ENCODE peak calls at places on chromosome 19, in seven cellular contexts. N is NCI-H1930; Z is Peyer's patch; P is occipital lobe; Q is effector memory CD4-positive, alpha-beta T cell; F is foreskin keratinocyte; A is SW 1271. D is an unnamed sample.

GRCh38 chr19:843836-844299 is 3.1 kb downstream of the PRTN3 start:
- DNase-seq in N (no peak), Z (no peak), P (no peak), Q (no peak), F (no peak), A (no peak), D (no peak)

GRCh38 chr19:3985643-3986259 is 488 bp upstream of the EEF2 start:
- DNase-seq in N (no peak), Z (no peak), P (no peak), Q (no peak), F (no peak), A (no peak), D (no peak)

GRCh38 chr19:54851353-54851752 is 1.1 kb downstream of the KIR3DL2 start:
- DNase-seq in N (no peak), Z (no peak), P (no peak), Q (no peak), F (no peak), A (no peak), D (no peak)

GRCh38 chr19:35288843-35289355 is 3.1 kb upstream of the MAG start:
- DNase-seq in N (no peak), Z (no peak), P (no peak), Q (no peak), F (no peak), A (no peak), D (no peak)

GRCh38 chr19:46080561-46080960 is 39.8 kb upstream of the IGFL4 start:
- DNase-seq in N (no peak), Z (no peak), P (peak; percentile 36), Q (no peak), F (no peak), A (no peak), D (no peak)

GRCh38 chr19:54388001-54388802 is 23.5 kb upstream of the LAIR1 start:
- DNase-seq in N (no peak), Z (peak; percentile 63), P (no peak), Q (no peak), F (no peak), A (no peak), D (peak; percentile 44)

GRCh38 chr19:20385056-20385455 is 180.5 kb downstream of the ZNF737 start:
- DNase-seq in N (no peak), Z (no peak), P (no peak), Q (no peak), F (no peak), A (no peak), D (no peak)

GRCh38 chr19:38458991-38459390 is 25.5 kb downstream of the RYR1 start:
- DNase-seq in N (no peak), Z (no peak), P (no peak), Q (no peak), F (no peak), A (no peak), D (no peak)

GRCh38 chr19:45245334-45245787 is at the start of gene EXOC3L2:
- DNase-seq in N (no peak), Z (no peak), P (no peak), Q (no peak), F (no peak), A (no peak), D (no peak)

GRCh38 chr19:41452584-41453275 is 9.8 kb downstream of the ERICH4 start:
- DNase-seq in N (no peak), Z (no peak), P (no peak), Q (no peak), F (no peak), A (no peak), D (no peak)

GRCh38 chr19:30056580-30056979 is 114.5 kb downstream of the URI1 start:
- DNase-seq in N (no peak), Z (no peak), P (no peak), Q (no peak), F (no peak), A (no peak), D (no peak)

GRCh38 chr19:18292460-18292809 is 11.0 kb upstream of the JUND start:
- DNase-seq in N (no peak), Z (no peak), P (no peak), Q (no peak), F (no peak), A (no peak), D (peak; percentile 39)

GRCh38 chr19:55253842-55254624 is 4.8 kb downstream of the PPP6R1 start:
- DNase-seq in N (no peak), Z (peak; percentile 90), P (no peak), Q (peak; percentile 34), F (no peak), A (no peak), D (peak; percentile 76)

GRCh38 chr19:50341091-50341564 is 12.0 kb upstream of the KCNC3 start:
- DNase-seq in N (no peak), Z (no peak), P (no peak), Q (no peak), F (no peak), A (no peak), D (no peak)

GRCh38 chr19:4338441-4339350 is at the start of gene STAP2:
- DNase-seq in N (no peak), Z (peak; percentile 81), P (no peak), Q (no peak), F (peak; percentile 76), A (no peak), D (no peak)

GRCh38 chr19:5828661-5829566 is 10.6 kb downstream of the FUT6 start:
- DNase-seq in N (peak; percentile 13), Z (no peak), P (no peak), Q (no peak), F (no peak), A (no peak), D (no peak)

GRCh38 chr19:47509170-47509847 is 5.6 kb downstream of the NAPA start:
- DNase-seq in N (no peak), Z (no peak), P (no peak), Q (no peak), F (no peak), A (no peak), D (no peak)

GRCh38 chr19:945401-946252 is 19.8 kb downstream of the ARID3A start:
- DNase-seq in N (no peak), Z (no peak), P (no peak), Q (no peak), F (no peak), A (no peak), D (no peak)

GRCh38 chr19:3163230-3163886 is 15.2 kb upstream of the S1PR4 start:
- DNase-seq in N (peak; percentile 24), Z (peak; percentile 83), P (peak; percentile 20), Q (peak; percentile 58), F (no peak), A (no peak), D (peak; percentile 69)

GRCh38 chr19:39679056-39679790 is 23.5 kb downstream of the LGALS16 start:
- DNase-seq in N (no peak), Z (no peak), P (no peak), Q (no peak), F (no peak), A (no peak), D (no peak)

GRCh38 chr19:33641261-33641660 is 19.5 kb downstream of the CHST8 start:
- DNase-seq in N (no peak), Z (peak; percentile 31), P (no peak), Q (no peak), F (no peak), A (no peak), D (no peak)

GRCh38 chr19:41745761-41746160 is 9.6 kb upstream of the CEACAM6 start:
- DNase-seq in N (no peak), Z (no peak), P (no peak), Q (no peak), F (no peak), A (no peak), D (no peak)

GRCh38 chr19:8655340-8655709 is 24.9 kb downstream of the NFILZ start:
- DNase-seq in N (no peak), Z (no peak), P (no peak), Q (peak; percentile 20), F (no peak), A (no peak), D (peak; percentile 32)